ENCODE peak calls at places on chromosome 12, in seven cellular contexts. K, V, Q, L, F, C and E are unnamed samples.

GRCh38 chr12:15227004-15227679 is 5.9 kb upstream of the RERG start:
- DNase-seq in K (peak; percentile 33), V (no peak), Q (peak; percentile 76), L (peak; percentile 19), F (peak; percentile 42), C (peak; percentile 51), E (peak; percentile 28)

GRCh38 chr12:95218164-95218851 is 701 bp downstream of the VEZT start:
- DNase-seq in K (peak; percentile 59), V (peak; percentile 63), Q (no peak), L (no peak), F (no peak), C (peak; percentile 83), E (peak; percentile 79)

GRCh38 chr12:110222027-110222426 is 59.0 kb upstream of the ATP2A2 start:
- DNase-seq in K (no peak), V (no peak), Q (no peak), L (no peak), F (no peak), C (no peak), E (no peak)

GRCh38 chr12:58032156-58032555 is 90.8 kb downstream of the ATP23 start:
- DNase-seq in K (no peak), V (no peak), Q (no peak), L (no peak), F (no peak), C (no peak), E (no peak)

GRCh38 chr12:69475237-69475984 is 5.2 kb downstream of the FRS2 start:
- DNase-seq in K (no peak), V (no peak), Q (no peak), L (no peak), F (no peak), C (no peak), E (no peak)

GRCh38 chr12:3326850-3327780 is 163.9 kb upstream of the PRMT8 start:
- DNase-seq in K (no peak), V (no peak), Q (no peak), L (no peak), F (no peak), C (no peak), E (no peak)

GRCh38 chr12:57553343-57554202 is 3.7 kb downstream of the KIF5A start:
- DNase-seq in K (no peak), V (no peak), Q (no peak), L (no peak), F (no peak), C (no peak), E (no peak)

GRCh38 chr12:90936230-90937005 is 18.6 kb downstream of the CCER1 start:
- DNase-seq in K (no peak), V (no peak), Q (no peak), L (no peak), F (no peak), C (peak; percentile 20), E (no peak)

GRCh38 chr12:6699989-6700645 is 498 bp downstream of the PIANP start:
- DNase-seq in K (no peak), V (no peak), Q (no peak), L (no peak), F (no peak), C (no peak), E (no peak)

GRCh38 chr12:63787306-63787705 is 7.6 kb downstream of the RXYLT1 start:
- DNase-seq in K (no peak), V (no peak), Q (no peak), L (no peak), F (no peak), C (no peak), E (no peak)

GRCh38 chr12:49026678-49027480 is 8.3 kb upstream of the PRKAG1 start:
- DNase-seq in K (no peak), V (no peak), Q (no peak), L (no peak), F (no peak), C (no peak), E (no peak)

GRCh38 chr12:110307372-110307771 is 26.3 kb downstream of the ATP2A2 start:
- DNase-seq in K (no peak), V (no peak), Q (no peak), L (no peak), F (no peak), C (peak; percentile 58), E (no peak)

GRCh38 chr12:130448044-130448821 is 110.5 kb downstream of the PIWIL1 start:
- DNase-seq in K (no peak), V (no peak), Q (no peak), L (no peak), F (no peak), C (no peak), E (no peak)

GRCh38 chr12:96986883-96987523 is 79.9 kb downstream of the NEDD1 start:
- DNase-seq in K (peak; percentile 25), V (no peak), Q (no peak), L (no peak), F (peak; percentile 20), C (no peak), E (peak; percentile 29)

GRCh38 chr12:73656375-73656774 is 881.3 kb upstream of the ATXN7L3B start:
- DNase-seq in K (no peak), V (no peak), Q (no peak), L (no peak), F (no peak), C (no peak), E (no peak)
- TF ChIP-seq CTCF in K (no peak), V (peak; percentile 26), Q (no peak), L (no peak), F (no peak), C (no peak), E (no peak)

DNA sequence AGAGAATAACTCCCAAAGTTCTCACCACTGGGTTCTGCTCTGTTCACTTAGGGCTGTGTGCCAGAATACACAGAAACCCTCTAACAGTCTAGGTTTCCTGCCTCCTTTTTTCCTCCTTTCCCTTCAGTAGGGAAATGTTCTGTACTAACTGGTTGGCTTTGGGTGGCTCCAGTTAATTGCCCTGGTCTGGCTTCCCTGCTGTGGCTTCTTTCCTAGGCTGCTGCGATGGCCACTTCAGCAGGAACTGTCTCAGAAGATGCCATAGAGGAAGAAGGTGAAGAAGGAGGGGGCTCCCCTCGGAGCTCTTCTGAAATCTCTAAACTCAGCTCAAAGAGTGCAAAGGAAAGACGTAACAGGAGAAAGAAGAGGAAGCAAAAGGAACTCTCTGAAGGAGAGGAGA is 115.2 kb downstream of the SCN8A start:
- DNase-seq in K (no peak), V (no peak), Q (no peak), L (no peak), F (no peak), C (no peak), E (no peak)
- H3K27ac ChIP-seq in K (no peak overlapping the region), V (no peak overlapping the region), Q (no peak overlapping the region), L (no peak overlapping the region), F (no peak overlapping the region), C (no peak overlapping the region), E (no peak overlapping the region)

DNA sequence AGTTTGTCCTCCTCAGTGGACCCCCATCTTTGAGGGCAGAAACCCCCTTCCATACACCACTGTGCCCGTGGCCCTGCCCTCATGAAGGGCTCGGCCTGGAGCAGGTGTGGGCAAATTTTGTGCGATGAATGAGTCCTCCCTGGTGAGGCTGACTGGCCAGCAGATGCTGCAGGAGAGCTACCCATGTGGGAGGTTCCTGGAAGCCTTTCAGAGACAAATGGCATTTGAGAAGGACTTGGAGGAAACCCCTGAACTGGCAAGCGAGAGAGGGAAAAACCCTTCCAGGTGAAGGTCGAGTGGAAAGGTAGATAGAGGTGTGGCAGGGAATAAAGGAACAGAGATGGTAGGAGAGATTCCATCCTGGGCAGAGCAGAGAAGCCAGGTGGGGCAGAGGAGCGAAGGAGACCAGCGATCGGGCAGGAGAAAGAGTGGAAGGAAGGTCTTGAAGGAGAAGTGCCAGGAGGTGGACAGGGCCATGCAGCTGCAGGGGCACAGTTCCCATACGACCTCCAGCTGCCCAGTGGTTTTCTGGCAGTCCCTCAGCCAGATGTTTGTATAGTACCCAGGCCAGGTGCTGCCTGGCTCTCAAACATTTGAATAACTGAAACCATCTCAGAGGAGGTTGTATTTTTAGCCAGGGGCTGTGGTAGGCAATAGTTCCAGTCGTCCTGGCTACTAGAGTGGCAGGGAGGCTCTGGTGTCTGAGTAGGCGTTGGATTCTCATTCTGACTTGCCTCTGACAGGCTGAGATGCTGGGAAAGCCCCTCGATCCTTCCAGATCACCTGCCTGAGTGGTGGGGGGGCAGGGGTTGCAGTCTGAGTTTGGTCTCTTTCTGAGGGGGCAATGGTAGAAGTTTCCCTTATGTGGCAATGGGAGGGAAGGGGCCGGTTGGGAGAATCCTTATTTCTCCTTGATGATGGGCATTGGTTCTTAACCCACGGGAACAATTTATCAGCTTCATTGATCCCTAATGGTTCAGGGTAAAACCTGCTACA is 40.1 kb downstream of the FBXL14 start:
- DNase-seq in K (no peak), V (peak; percentile 16), Q (no peak), L (no peak), F (no peak), C (no peak), E (no peak)
- TF ChIP-seq CTCF in K (no peak), V (no peak), Q (no peak), L (no peak), F (no peak), C (no peak), E (no peak)

GRCh38 chr12:31362759-31363415 is 36.9 kb upstream of the SINHCAF start:
- DNase-seq in K (no peak), V (peak; percentile 72), Q (no peak), L (no peak), F (no peak), C (peak; percentile 42), E (no peak)
- H3K27ac ChIP-seq in K (no peak overlapping the region), V (peak overlapping the region; percentile 63), Q (no peak overlapping the region), L (peak overlapping the region; percentile 12), F (no peak overlapping the region), C (no peak overlapping the region), E (peak overlapping the region; percentile 5)

GRCh38 chr12:10722502-10722904 is 620 bp downstream of the YBX3 start:
- DNase-seq in K (peak; percentile 21), V (no peak), Q (peak; percentile 83), L (no peak), F (peak; percentile 59), C (no peak), E (peak; percentile 48)

GRCh38 chr12:10719482-10719881 is 3.6 kb downstream of the YBX3 start:
- DNase-seq in K (no peak), V (no peak), Q (no peak), L (no peak), F (no peak), C (peak; percentile 50), E (no peak)

GRCh38 chr12:10720974-10721565 is 2.1 kb downstream of the YBX3 start:
- DNase-seq in K (no peak), V (no peak), Q (no peak), L (no peak), F (no peak), C (no peak), E (no peak)

GRCh38 chr12:10722905-10723866 is at the start of gene YBX3:
- DNase-seq in K (peak; percentile 85), V (peak; percentile 63), Q (peak; percentile 94), L (peak; percentile 80), F (peak; percentile 90), C (peak; percentile 71), E (peak; percentile 80)

DNA sequence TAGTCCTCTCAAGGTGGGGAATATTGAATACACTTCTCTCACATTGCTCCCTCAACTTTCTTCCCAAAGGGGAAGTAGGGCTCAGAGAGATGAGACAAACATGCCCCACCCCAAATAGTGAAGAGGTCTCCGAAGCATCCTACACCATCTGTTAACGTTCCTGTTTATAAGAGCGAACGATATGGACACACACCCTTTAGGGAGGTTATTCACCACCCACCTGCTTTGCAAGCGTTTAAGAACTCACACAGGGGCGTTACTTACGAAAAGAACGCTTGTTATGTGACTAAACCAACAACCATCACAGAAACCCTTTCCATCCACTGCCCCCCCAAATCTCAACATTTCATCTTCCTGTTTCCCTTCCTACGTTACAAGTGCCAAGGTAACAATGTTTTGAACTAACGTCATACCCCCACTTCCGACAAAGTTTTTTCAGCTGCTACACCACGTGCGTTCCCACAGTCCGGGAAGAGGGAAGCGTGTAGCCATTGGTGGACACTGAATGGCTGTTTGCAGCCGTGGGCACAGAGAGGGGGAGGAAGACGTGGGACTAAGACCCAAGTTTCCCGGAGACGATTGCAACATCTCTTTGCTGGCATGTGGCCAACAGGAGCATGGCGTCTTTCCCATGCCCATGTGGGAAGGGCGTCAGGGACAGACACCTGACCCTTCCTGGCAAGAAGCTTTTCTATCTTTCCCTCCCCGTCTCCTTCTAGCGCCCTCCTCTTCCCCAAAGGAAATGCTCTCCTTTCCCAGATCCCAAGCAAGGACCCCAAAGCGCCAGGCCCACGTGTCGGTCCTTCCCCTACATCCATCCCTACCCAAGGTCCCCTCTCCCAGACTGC is 1.2 kb downstream of the YBX3 start:
- DNase-seq in K (peak; percentile 78), V (peak; percentile 93), Q (peak; percentile 98), L (peak; percentile 94), F (peak; percentile 98), C (peak; percentile 96), E (peak; percentile 80)
- TF ChIP-seq CTCF in K (no peak), V (no peak), Q (no peak), L (no peak), F (no peak), C (no peak), E (no peak)